ENCODE peak calls at places on chromosomes 16 and 17, in five cellular contexts. L, V, D, S and I are unnamed samples.

GRCh38 chr17:50470451-50470850 is 1.8 kb upstream of the CHAD start:
- DNase-seq in V (peak; percentile 86), D (no peak), L (no peak), S (no peak), I (no peak)

GRCh38 chr16:80040814-80041213 is 440.3 kb upstream of the MAF start:
- DNase-seq in V (no peak), L (no peak), S (no peak), D (no peak), I (no peak)

GRCh38 chr17:1022278-1023024 is 25.5 kb downstream of the TIMM22 start:
- DNase-seq in L (no peak), S (no peak), D (no peak), V (no peak), I (no peak)

GRCh38 chr17:76314392-76315227 is 6.5 kb upstream of the QRICH2 start:
- DNase-seq in S (peak; percentile 24), L (no peak), D (peak; percentile 45), V (no peak), I (no peak)

GRCh38 chr16:84284168-84284722 is 10.4 kb upstream of the WFDC1 start:
- DNase-seq in S (peak; percentile 65), V (peak; percentile 73), L (peak; percentile 26), D (no peak), I (no peak)

GRCh38 chr17:35892091-35892637 is 12.0 kb upstream of the CCL5 start:
- DNase-seq in D (no peak), V (no peak), L (no peak), S (no peak), I (peak; percentile 60)

GRCh38 chr17:50177983-50178834 is 12.4 kb downstream of the SGCA start:
- DNase-seq in L (peak; percentile 55), S (peak; percentile 76), V (peak; percentile 77), D (peak; percentile 57), I (no peak)

GRCh38 chr16:75580-76501 is 2.2 kb upstream of the MPG start:
- DNase-seq in L (no peak), D (peak; percentile 75), V (peak; percentile 68), S (peak; percentile 91), I (no peak)

GRCh38 chr16:69851491-69852240 is 89.5 kb downstream of the WWP2 start:
- DNase-seq in S (no peak), L (no peak), D (no peak), V (no peak), I (no peak)

GRCh38 chr16:49827806-49828428 is 28.0 kb downstream of the ZNF423 start:
- DNase-seq in S (no peak), L (no peak), V (no peak), D (no peak), I (no peak)

GRCh38 chr17:36740157-36740556 is 138.8 kb downstream of the MRM1 start:
- DNase-seq in V (no peak), S (no peak), L (no peak), D (no peak), I (no peak)

GRCh38 chr17:30363715-30364202 is 15.0 kb upstream of the CPD start:
- DNase-seq in V (no peak), L (no peak), D (no peak), S (no peak), I (peak; percentile 43)

GRCh38 chr16:77499373-77500285 is 64.8 kb upstream of the ADAMTS18 start:
- DNase-seq in D (no peak), S (peak; percentile 80), L (peak; percentile 19), V (peak; percentile 2), I (no peak)

GRCh38 chr16:84917492-84917891 is 93.8 kb downstream of the ZDHHC7 start:
- DNase-seq in L (no peak), V (no peak), D (no peak), S (no peak), I (no peak)

GRCh38 chr16:3739636-3740035 is 22.3 kb upstream of the TRAP1 start:
- DNase-seq in L (no peak), V (no peak), D (no peak), S (no peak), I (no peak)

GRCh38 chr17:58192612-58193011 is at the start of gene EPX:
- DNase-seq in D (no peak), L (no peak), S (no peak), V (no peak), I (no peak)

GRCh38 chr16:78902291-78902690 is 698.2 kb downstream of the MAF start:
- DNase-seq in S (no peak), D (no peak), V (no peak), L (peak; percentile 30), I (no peak)

GRCh38 chr16:64211306-64211705 is 910.6 kb downstream of the CDH11 start:
- DNase-seq in L (no peak), S (no peak), V (no peak), D (no peak), I (no peak)

GRCh38 chr17:51032850-51033249 is 87.8 kb downstream of the SPAG9 start:
- DNase-seq in V (no peak), D (no peak), L (no peak), S (no peak), I (no peak)

GRCh38 chr17:73196500-73196899 is 3.6 kb downstream of the COG1 start:
- DNase-seq in D (no peak), L (no peak), V (peak; percentile 77), S (no peak), I (no peak)

GRCh38 chr17:77948690-77949114 is 9.8 kb upstream of the TNRC6C start:
- DNase-seq in V (no peak), L (no peak), S (no peak), D (no peak), I (no peak)

GRCh38 chr17:7912927-7913524 is 3.1 kb downstream of the RNF227 start:
- DNase-seq in V (peak; percentile 68), S (peak; percentile 63), L (no peak), D (peak; percentile 75), I (no peak)

GRCh38 chr17:7686221-7687071 is 844 bp downstream of the TP53 start:
- DNase-seq in L (peak; percentile 76), D (peak; percentile 92), V (peak; percentile 81), S (peak; percentile 77), I (peak; percentile 70)

GRCh38 chr17:6366144-6366755 is 68.7 kb downstream of the AIPL1 start:
- DNase-seq in S (no peak), V (no peak), D (no peak), L (no peak), I (no peak)

GRCh38 chr17:16428098-16428882 is 12.9 kb downstream of the TRPV2 start:
- DNase-seq in D (peak; percentile 77), L (no peak), V (peak; percentile 67), S (peak; percentile 52), I (peak; percentile 53)

GRCh38 chr17:31559647-31560501 is 168.4 kb downstream of the RAB11FIP4 start:
- DNase-seq in V (no peak), L (no peak), S (no peak), D (no peak), I (no peak)
- H3K4me1 ChIP-seq in V (peaks cover 27% of the 10 kb centered on the region), L (peaks cover 6% of the 10 kb centered on the region), S (peaks cover 3% of the 10 kb centered on the region), D (no peaks in the 10 kb centered on the region), I (peaks cover 6% of the 10 kb centered on the region)

GRCh38 chr17:55278173-55278748 is 13.5 kb downstream of the HLF start:
- DNase-seq in V (no peak), L (no peak), S (no peak), D (no peak), I (no peak)

GRCh38 chr17:55279203-55279602 is 14.4 kb downstream of the HLF start:
- DNase-seq in L (no peak), V (no peak), D (no peak), S (no peak), I (no peak)

GRCh38 chr17:55274371-55275255 is 9.9 kb downstream of the HLF start:
- DNase-seq in S (no peak), L (no peak), D (peak; percentile 24), V (no peak), I (no peak)

GRCh38 chr17:55273579-55274370 is 9.0 kb downstream of the HLF start:
- DNase-seq in L (peak; percentile 83), S (peak; percentile 56), D (no peak), V (no peak), I (no peak)

DNA sequence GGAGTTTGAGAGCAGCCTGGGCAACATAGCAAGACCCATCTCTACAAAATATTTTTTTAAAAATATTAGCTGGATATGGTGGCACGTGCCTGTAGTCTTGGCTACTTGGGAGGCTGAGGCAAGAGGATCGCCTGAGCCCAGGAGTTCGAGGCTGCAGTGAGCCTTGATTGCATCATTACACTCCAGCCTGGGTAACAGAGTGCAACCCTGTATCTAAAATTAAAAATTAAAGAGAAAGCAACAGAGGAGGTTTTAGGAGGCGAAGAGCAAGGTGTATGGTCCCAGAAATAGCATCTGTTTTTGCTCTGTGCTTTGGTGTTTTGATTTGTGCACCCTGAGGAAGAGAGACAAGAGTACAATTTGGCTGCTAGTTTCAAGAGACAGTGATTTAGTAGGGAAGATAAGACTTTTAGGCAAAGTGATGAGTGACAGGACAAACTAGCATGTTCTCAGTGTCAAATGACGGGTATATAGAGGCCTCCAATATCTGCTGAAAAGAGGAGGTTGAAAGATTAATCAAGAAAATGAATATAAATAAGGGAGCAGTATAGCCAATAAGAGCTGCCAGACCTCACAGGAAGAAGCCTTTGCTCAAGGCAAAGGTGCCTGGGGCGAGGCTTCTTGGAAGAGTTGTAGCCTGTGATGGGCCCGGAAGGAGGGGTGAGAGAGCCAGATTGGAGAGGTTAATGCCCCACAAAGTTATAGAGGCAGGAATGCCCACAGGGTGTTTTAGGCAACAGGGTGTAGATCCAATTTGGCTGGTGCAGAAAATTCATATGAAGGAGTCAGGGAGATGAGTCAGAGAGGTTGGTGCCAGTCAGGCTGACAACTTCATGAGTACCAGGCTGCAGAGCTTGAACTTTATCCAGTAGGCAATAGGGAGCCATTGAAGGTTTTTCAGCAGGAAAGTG is 11.4 kb downstream of the HLF start:
- DNase-seq in D (peak; percentile 26), V (no peak), S (peak; percentile 41), L (peak; percentile 42), I (no peak)
- H3K4me1 ChIP-seq in D (peaks cover 25% of the 10 kb centered on the region), V (no peaks in the 10 kb centered on the region), S (peaks cover 13% of the 10 kb centered on the region), L (peaks cover 48% of the 10 kb centered on the region), I (no peaks in the 10 kb centered on the region)

DNA sequence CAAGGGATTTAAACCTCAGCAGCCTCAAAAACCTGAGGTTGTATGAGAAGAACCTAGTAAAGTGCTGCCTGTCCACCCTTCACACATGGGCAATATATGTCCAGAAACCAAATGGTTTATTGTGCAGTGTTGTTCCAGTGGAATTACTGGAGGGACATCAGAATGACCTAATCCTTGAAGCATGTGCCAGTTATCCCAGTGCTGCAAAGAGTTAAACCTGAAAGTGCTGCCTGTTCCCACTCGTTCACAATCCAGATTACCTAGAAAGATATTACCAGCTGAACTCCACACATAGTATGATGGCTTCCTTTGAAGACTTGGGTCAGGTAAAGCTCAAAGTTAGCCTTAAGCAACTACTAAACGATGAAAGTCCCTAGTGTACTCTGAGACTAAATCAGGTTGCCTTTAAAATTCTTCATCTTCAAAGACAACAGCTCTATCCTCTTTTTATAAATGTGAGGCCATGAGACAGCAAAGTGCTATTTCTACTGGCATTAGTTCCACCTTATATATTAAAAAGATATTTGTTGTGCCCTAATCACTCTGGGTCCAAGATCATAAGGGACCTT is 133.1 kb downstream of the SNX11 start:
- DNase-seq in L (no peak), S (no peak), D (no peak), V (no peak), I (no peak)
- H3K4me1 ChIP-seq in L (peaks cover 2% of the 10 kb centered on the region), S (no peaks in the 10 kb centered on the region), D (peaks cover 84% of the 10 kb centered on the region), V (peaks cover 20% of the 10 kb centered on the region), I (peaks cover 46% of the 10 kb centered on the region)

DNA sequence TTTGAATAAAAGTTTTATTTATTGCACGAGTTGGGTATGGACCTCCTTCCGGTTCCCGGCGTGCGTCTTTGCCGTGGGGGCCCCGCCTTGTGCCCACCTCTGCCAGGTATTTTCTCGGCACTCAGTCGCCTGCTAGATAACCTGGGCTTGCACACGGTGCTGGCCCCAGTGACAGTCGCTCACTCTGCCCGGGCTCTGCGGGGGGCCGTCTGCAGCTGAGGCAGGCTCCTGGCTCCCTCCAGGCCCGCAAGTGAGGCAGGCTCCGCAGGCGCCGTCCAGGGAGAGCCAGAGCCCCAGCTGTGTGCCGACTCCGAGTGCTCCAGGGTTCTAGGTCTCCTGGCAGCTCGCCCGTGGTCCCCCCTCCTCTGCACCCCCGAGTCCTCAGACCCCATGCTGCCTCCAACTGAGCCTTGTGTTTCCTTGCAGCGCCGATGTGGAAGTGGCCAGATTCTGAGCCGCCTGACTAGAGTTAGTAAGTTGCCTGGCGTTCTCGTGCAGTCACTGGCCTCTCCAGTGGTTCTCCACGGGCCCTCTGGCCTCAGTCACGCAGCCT is 54.7 kb upstream of the PVALEF start:
- DNase-seq in S (no peak), L (no peak), D (peak; percentile 38), V (no peak), I (no peak)
- H3K4me1 ChIP-seq in S (no peaks in the 10 kb centered on the region), L (peaks cover 8% of the 10 kb centered on the region), D (peaks cover 13% of the 10 kb centered on the region), V (no peaks in the 10 kb centered on the region), I (no peaks in the 10 kb centered on the region)